ENCODE peak calls at places on chromosomes 6 and 20, in ten cellular contexts. P, L, S, D, Z, M, A, O, T and N are unnamed samples.

GRCh38 chr6:158010591-158011477 is 29.2 kb downstream of the SYNJ2 start:
- DNase-seq in P (no peak), L (no peak), S (no peak), D (no peak), Z (no peak), M (peak), A (no peak), O (no peak), T (no peak), N (no peak)

GRCh38 chr6:154408906-154409500 is 52.4 kb upstream of the IPCEF1 start:
- DNase-seq in P (no peak), L (peak), S (peak), D (no peak), Z (no peak), M (peak), A (peak), O (no peak), T (no peak), N (no peak)

GRCh38 chr6:79632580-79632979 is 1.5 kb downstream of the SH3BGRL2 start:
- DNase-seq in P (no peak), L (no peak), S (peak), D (no peak), Z (no peak), M (no peak), A (no peak), O (no peak), T (no peak), N (no peak)

GRCh38 chr20:57756213-57756612 is 46.4 kb upstream of the PMEPA1 start:
- DNase-seq in P (no peak), L (no peak), S (no peak), D (no peak), Z (no peak), M (no peak), A (no peak), O (no peak), T (no peak), N (no peak)

GRCh38 chr6:143337201-143337949 is 113.1 kb downstream of the ADAT2 start:
- DNase-seq in P (no peak), L (no peak), S (peak), D (peak), Z (peak), M (no peak), A (peak), O (no peak), T (no peak), N (no peak)

GRCh38 chr6:45791600-45792168 is 224.0 kb downstream of the CLIC5 start:
- DNase-seq in P (no peak), L (peak), S (peak), D (no peak), Z (no peak), M (no peak), A (no peak), O (no peak), T (no peak), N (no peak)

GRCh38 chr6:24469829-24470228 is 19.5 kb downstream of the GPLD1 start:
- DNase-seq in P (no peak), L (no peak), S (no peak), D (no peak), Z (no peak), M (no peak), A (no peak), O (no peak), T (no peak), N (no peak)

GRCh38 chr6:144151010-144151727 is 852 bp downstream of the STX11 start:
- DNase-seq in P (peak), L (peak), S (no peak), D (peak), Z (peak), M (no peak), A (no peak), O (no peak), T (peak), N (no peak)

GRCh38 chr20:58219342-58219700 is 9.1 kb downstream of the ANKRD60 start:
- DNase-seq in P (no peak), L (peak), S (peak), D (no peak), Z (no peak), M (no peak), A (no peak), O (no peak), T (no peak), N (no peak)